ENCODE peak calls at places on chromosomes 3 and 15, in six cellular contexts. T is NCI-H345; Q is HuH-7; B is fibroblast of the conjunctiva; N is stimulated activated CD8-positive, alpha-beta memory T cell treated with anti-CD3 and anti-CD28 coated beads, Interleukin-15, amount 100 ng/mL, for 1 hour; V is pancreas. J is an unnamed sample.

GRCh38 chr3:155024006-155024638 is 56.0 kb upstream of the MME start:
- DNase-seq in T (no peak), Q (no peak), B (no peak), N (no peak), V (no peak), J (no peak)

GRCh38 chr15:50162988-50163718 is 18.8 kb upstream of the SLC27A2 start:
- DNase-seq in T (no peak), Q (no peak), B (no peak), N (no peak), V (no peak), J (no peak)

GRCh38 chr3:174440350-174440716 is 418.8 kb upstream of the NAALADL2 start:
- DNase-seq in T (peak), Q (no peak), B (peak), N (no peak), V (no peak), J (peak)

GRCh38 chr15:41492597-41493204 is 973 bp upstream of the ITPKA start:
- DNase-seq in T (no peak), Q (no peak), B (no peak), N (no peak), V (no peak), J (no peak)

GRCh38 chr3:84738101-84738500 is 220.7 kb upstream of the CADM2 start:
- DNase-seq in T (no peak), Q (no peak), B (no peak), N (no peak), V (no peak), J (no peak)

GRCh38 chr3:106088270-106088669 is 219.5 kb upstream of the CBLB start:
- DNase-seq in T (peak), Q (no peak), B (no peak), N (no peak), V (no peak), J (peak)

GRCh38 chr15:77578641-77579372 is 53.9 kb downstream of the LINGO1 start:
- DNase-seq in T (no peak), Q (no peak), B (no peak), N (no peak), V (no peak), J (no peak)

GRCh38 chr3:188156051-188156450 is 2.1 kb downstream of the LPP start:
- DNase-seq in T (no peak), Q (no peak), B (no peak), N (no peak), V (no peak), J (no peak)

GRCh38 chr3:59451041-59451763 is 401.4 kb upstream of the CFAP20DC start:
- DNase-seq in T (peak), Q (no peak), B (no peak), N (peak), V (no peak), J (peak)

GRCh38 chr3:72178463-72179106 is 393.6 kb upstream of the PROK2 start:
- DNase-seq in T (no peak), Q (no peak), B (no peak), N (no peak), V (no peak), J (no peak)

GRCh38 chr3:76552653-76553052 is 487.2 kb upstream of the ROBO2 start:
- DNase-seq in T (no peak), Q (no peak), B (no peak), N (no peak), V (no peak), J (peak)

GRCh38 chr3:33791477-33792166 is 6.8 kb upstream of the PDCD6IP start:
- DNase-seq in T (no peak), Q (no peak), B (no peak), N (no peak), V (no peak), J (peak)

GRCh38 chr3:168865022-168865551 is 769.4 kb upstream of the GOLIM4 start:
- DNase-seq in T (peak), Q (no peak), B (peak), N (no peak), V (no peak), J (peak)

GRCh38 chr15:52247032-52247431 is 48.6 kb downstream of the MYO5C start:
- DNase-seq in T (no peak), Q (peak), B (no peak), N (no peak), V (no peak), J (peak)

GRCh38 chr3:151753846-151754245 is 20.1 kb downstream of the AADACL2 start:
- DNase-seq in T (no peak), Q (no peak), B (no peak), N (no peak), V (no peak), J (no peak)